ENCODE peak calls at places on chromosomes 2 and 18, in six cellular contexts. Z is CD8-positive, alpha-beta memory T cell; I is tibial artery; X is SHP77 treated with DMSO at 0.1 percent for 48 hours; B is smooth muscle cell of the brain vasculature; M is NAMALWA. F is an unnamed sample.

GRCh38 chr2:127423476-127423840 is 5.2 kb downstream of the PROC start:
- DNase-seq in X (no peak), B (no peak), Z (no peak), I (no peak), M (no peak), F (no peak)

GRCh38 chr2:205748660-205749059 is 66.4 kb downstream of the NRP2 start:
- DNase-seq in I (no peak), B (no peak), M (no peak), Z (no peak), X (no peak), F (no peak)

GRCh38 chr2:171482877-171483276 is 39.4 kb upstream of the CYBRD1 start:
- DNase-seq in M (no peak), Z (no peak), I (no peak), X (no peak), B (no peak), F (peak)

GRCh38 chr2:2271471-2271941 is 59.6 kb downstream of the MYT1L start:
- DNase-seq in B (no peak), X (peak), I (no peak), Z (no peak), M (no peak), F (no peak)

GRCh38 chr18:29459986-29460385 is 1283.1 kb upstream of the CDH2 start:
- DNase-seq in B (no peak), X (no peak), I (no peak), M (no peak), Z (no peak), F (no peak)

GRCh38 chr2:137693521-137693920 is 270.8 kb upstream of the HNMT start:
- DNase-seq in Z (no peak), M (no peak), B (no peak), X (no peak), I (no peak), F (no peak)

GRCh38 chr2:233063269-233063975 is 3.3 kb downstream of the INPP5D start:
- DNase-seq in M (peak), X (no peak), I (peak), B (no peak), Z (peak), F (no peak)

GRCh38 chr2:224039080-224039769 is at the start of gene SERPINE2:
- DNase-seq in Z (peak), X (no peak), I (peak), B (no peak), M (peak), F (peak)

GRCh38 chr2:37782721-37783438 is 111.4 kb upstream of the CDC42EP3 start:
- DNase-seq in I (peak), M (no peak), Z (no peak), B (no peak), X (peak), F (no peak)

GRCh38 chr18:58687871-58688308 is 16.6 kb downstream of the MALT1 start:
- DNase-seq in M (no peak), Z (peak), X (no peak), I (no peak), B (no peak), F (no peak)

GRCh38 chr2:231125272-231125671 is 430 bp upstream of the HTR2B start:
- DNase-seq in I (no peak), M (no peak), X (no peak), B (no peak), Z (no peak), F (no peak)

GRCh38 chr2:98548920-98549818 is 59.1 kb downstream of the COA5 start:
- DNase-seq in X (no peak), M (peak), B (no peak), Z (no peak), I (peak), F (no peak)

GRCh38 chr2:66695211-66695735 is 260.3 kb downstream of the MEIS1 start:
- DNase-seq in X (no peak), Z (no peak), I (no peak), B (no peak), M (no peak), F (no peak)

GRCh38 chr2:121697108-121697631 is 39.5 kb downstream of the NIFK start:
- DNase-seq in I (no peak), X (no peak), M (no peak), B (no peak), Z (no peak), F (no peak)

GRCh38 chr2:195664528-195664927 is 7.5 kb downstream of the SLC39A10 start:
- DNase-seq in I (no peak), X (no peak), M (no peak), B (no peak), Z (no peak), F (no peak)

GRCh38 chr18:78605255-78605654 is 374.4 kb upstream of the SALL3 start:
- DNase-seq in X (no peak), M (no peak), I (no peak), Z (no peak), B (no peak), F (no peak)

GRCh38 chr2:102485151-102485769 is 12.2 kb downstream of the SLC9A4 start:
- DNase-seq in B (no peak), X (no peak), M (no peak), Z (no peak), I (no peak), F (no peak)

GRCh38 chr2:136117391-136117841 is 533 bp downstream of the CXCR4 start:
- DNase-seq in M (peak), I (no peak), B (no peak), X (no peak), Z (no peak), F (peak)

GRCh38 chr18:45365835-45366234 is 249.4 kb upstream of the SLC14A2 start:
- DNase-seq in I (no peak), Z (no peak), M (no peak), B (no peak), X (no peak), F (no peak)

GRCh38 chr2:127569274-127570065 is 34.0 kb downstream of the MYO7B start:
- DNase-seq in Z (no peak), I (peak), B (no peak), X (no peak), M (no peak), F (peak)

GRCh38 chr18:48777026-48777736 is 173.6 kb downstream of the SMAD7 start:
- DNase-seq in B (no peak), I (peak), X (peak), Z (peak), M (peak), F (peak)

GRCh38 chr2:223598994-223599645 is 3.0 kb downstream of the SCG2 start:
- DNase-seq in I (no peak), B (peak), M (no peak), Z (no peak), X (no peak), F (peak)

GRCh38 chr2:137947714-137948336 is 16.4 kb upstream of the HNMT start:
- DNase-seq in B (peak), I (peak), X (no peak), Z (no peak), M (peak), F (peak)

GRCh38 chr2:37786854-37787253 is 115.4 kb upstream of the CDC42EP3 start:
- DNase-seq in I (no peak), M (no peak), X (peak), B (no peak), Z (no peak), F (no peak)

GRCh38 chr2:2779727-2780126 is 448.7 kb upstream of the MYT1L start:
- DNase-seq in X (no peak), M (no peak), B (no peak), Z (no peak), I (peak), F (no peak)

GRCh38 chr2:104841694-104842093 is 12.2 kb upstream of the POU3F3 start:
- DNase-seq in M (no peak), X (no peak), B (no peak), I (no peak), Z (no peak), F (no peak)

GRCh38 chr2:220463876-220464275 is 836.4 kb downstream of the SLC4A3 start:
- DNase-seq in B (no peak), M (no peak), Z (no peak), X (no peak), I (no peak), F (no peak)

GRCh38 chr2:1655461-1655860 is 88.9 kb downstream of the PXDN start:
- DNase-seq in M (no peak), I (no peak), Z (no peak), B (no peak), X (no peak), F (peak)

GRCh38 chr2:138757376-138757775 is 22.8 kb downstream of the NXPH2 start:
- DNase-seq in M (no peak), X (no peak), B (no peak), I (no peak), Z (no peak), F (no peak)

GRCh38 chr18:58525928-58526424 is 102.9 kb downstream of the ALPK2 start:
- DNase-seq in Z (no peak), X (no peak), B (no peak), I (no peak), M (peak), F (no peak)

GRCh38 chr2:117771969-117772630 is 42.4 kb upstream of the DDX18 start:
- DNase-seq in I (no peak), X (peak), B (no peak), M (peak), Z (no peak), F (no peak)

F was measured in brain microvascular endothelial cell.